ENCODE peak calls at places on chromosomes 2 and 18, in seven cellular contexts. P, H, K, Y, X, E and R are unnamed samples.
A peak's percentile ranks its signal among the peaks of the same experiment; 100 is the strongest.

GRCh38 chr2:8876628-8877027 is 39.2 kb upstream of the KIDINS220 start:
- DNase-seq in P (no peak), H (no peak), K (no peak), Y (no peak), X (no peak), E (no peak), R (no peak)

GRCh38 chr18:5542393-5543035 is 1.3 kb downstream of the EPB41L3 start:
- DNase-seq in P (peak; percentile 42), H (peak; percentile 72), K (peak; percentile 31), Y (no peak), X (peak; percentile 51), E (peak; percentile 63), R (no peak)

GRCh38 chr18:9506046-9506792 is 30.9 kb downstream of the RALBP1 start:
- DNase-seq in P (no peak), H (no peak), K (peak; percentile 22), Y (no peak), X (no peak), E (no peak), R (no peak)

GRCh38 chr2:142915502-142915901 is 38.0 kb downstream of the KYNU start:
- DNase-seq in P (no peak), H (no peak), K (no peak), Y (no peak), X (no peak), E (no peak), R (no peak)

GRCh38 chr2:183079335-183079775 is 808 bp downstream of the DUSP19 start:
- DNase-seq in P (no peak), H (no peak), K (no peak), Y (no peak), X (no peak), E (peak; percentile 38), R (no peak)

GRCh38 chr18:3444954-3445353 is 5.0 kb upstream of the TGIF1 start:
- DNase-seq in P (no peak), H (no peak), K (no peak), Y (no peak), X (no peak), E (no peak), R (no peak)

GRCh38 chr2:68726608-68727367 is 7.8 kb upstream of the ARHGAP25 start:
- DNase-seq in P (no peak), H (no peak), K (peak; percentile 36), Y (peak; percentile 48), X (no peak), E (no peak), R (peak; percentile 92)

GRCh38 chr2:59276033-59276432 is 1034.9 kb upstream of the FANCL start:
- DNase-seq in P (no peak), H (no peak), K (no peak), Y (no peak), X (no peak), E (no peak), R (no peak)

GRCh38 chr18:49127606-49128190 is 176.9 kb upstream of the SMAD7 start:
- DNase-seq in P (no peak), H (no peak), K (no peak), Y (no peak), X (no peak), E (no peak), R (no peak)

GRCh38 chr18:61736168-61736567 is 156.6 kb downstream of the RNF152 start:
- DNase-seq in P (no peak), H (no peak), K (no peak), Y (no peak), X (no peak), E (no peak), R (no peak)

GRCh38 chr2:227407601-227408089 is 19.9 kb upstream of the SCYGR1 start:
- DNase-seq in P (no peak), H (peak; percentile 86), K (peak; percentile 74), Y (no peak), X (peak; percentile 75), E (no peak), R (no peak)

GRCh38 chr18:68244786-68245185 is 470.1 kb downstream of the TMX3 start:
- DNase-seq in P (no peak), H (no peak), K (no peak), Y (no peak), X (no peak), E (peak; percentile 32), R (no peak)

GRCh38 chr2:58950795-58951462 is 709.8 kb upstream of the FANCL start:
- DNase-seq in P (no peak), H (no peak), K (no peak), Y (no peak), X (no peak), E (no peak), R (no peak)

DNA sequence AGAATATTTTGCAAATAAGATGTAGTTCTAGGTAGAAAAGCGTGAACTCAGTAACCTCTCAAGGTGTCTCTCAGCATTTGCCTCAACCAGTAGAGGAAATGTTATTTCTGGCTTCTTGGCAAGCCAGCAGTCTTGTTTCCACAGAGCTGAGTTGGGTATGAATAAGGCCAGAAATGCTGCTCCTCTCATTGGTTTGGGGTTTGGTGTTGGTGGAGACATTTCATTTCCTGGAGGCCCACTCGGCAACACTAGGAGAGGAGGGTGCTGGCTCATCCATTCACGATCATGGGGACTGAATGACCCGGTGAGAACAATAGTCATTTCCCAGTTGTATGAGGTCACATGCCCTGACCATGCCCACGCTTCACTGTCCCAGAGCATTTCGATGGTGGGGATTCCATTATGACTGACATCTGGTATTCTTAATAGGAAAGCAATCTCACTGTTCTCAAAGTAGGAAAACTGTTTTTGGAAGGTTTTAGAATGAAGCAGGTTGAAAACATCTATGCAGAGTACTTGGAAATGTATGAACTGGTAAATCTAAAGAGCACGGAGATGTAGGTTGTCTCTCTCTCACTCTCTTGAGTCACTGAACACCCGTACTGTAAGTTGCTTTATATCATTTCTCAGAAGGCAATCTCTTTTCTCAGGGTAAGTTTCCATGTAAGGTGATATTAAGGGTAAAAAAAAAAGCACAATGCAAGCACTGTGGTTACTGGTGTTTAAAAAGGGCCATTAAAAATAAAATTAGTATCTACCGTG is 37.1 kb upstream of the CTLA4 start:
- DNase-seq in P (no peak), H (no peak), K (no peak), Y (no peak), X (no peak), E (no peak), R (no peak)
- TF ChIP-seq CTCF in P (no peak), H (no peak), K (no peak), Y (no peak), X (no peak), E (no peak), R (no peak)

GRCh38 chr2:158756976-158757375 is 38.1 kb upstream of the DAPL1 start:
- DNase-seq in P (no peak), H (no peak), K (no peak), Y (no peak), X (no peak), E (peak; percentile 95), R (no peak)

GRCh38 chr2:158761626-158762025 is 33.5 kb upstream of the DAPL1 start:
- DNase-seq in P (no peak), H (no peak), K (no peak), Y (no peak), X (no peak), E (peak; percentile 84), R (no peak)

GRCh38 chr2:158755738-158756137 is 39.4 kb upstream of the DAPL1 start:
- DNase-seq in P (no peak), H (no peak), K (no peak), Y (no peak), X (no peak), E (no peak), R (no peak)

GRCh38 chr2:158756331-158756730 is 38.8 kb upstream of the DAPL1 start:
- DNase-seq in P (no peak), H (no peak), K (no peak), Y (no peak), X (no peak), E (peak; percentile 70), R (no peak)

DNA sequence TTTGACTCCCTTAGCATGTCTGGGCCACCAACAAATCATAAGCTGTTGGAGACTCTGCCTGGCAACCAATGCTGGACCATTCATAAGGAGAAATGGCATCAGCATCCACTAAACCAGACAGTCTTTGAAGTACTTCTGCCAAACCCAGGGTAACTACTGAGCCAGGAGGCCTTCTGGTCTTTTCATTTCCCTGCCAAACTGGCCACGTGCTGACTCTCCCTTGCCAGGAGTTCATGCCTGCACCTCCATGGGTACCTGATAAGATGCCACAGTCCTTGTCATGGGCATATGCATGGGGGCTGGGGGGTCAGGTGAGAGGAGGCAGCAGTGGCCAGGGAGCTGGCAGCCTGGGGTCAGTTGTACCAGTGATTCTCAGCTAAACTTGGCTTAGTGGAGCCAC is 34.2 kb upstream of the DAPL1 start:
- DNase-seq in P (no peak), H (no peak), K (no peak), Y (no peak), X (no peak), E (no peak), R (no peak)
- H3K4me3 ChIP-seq in P (no peak overlapping the region), H (no peak overlapping the region), K (no peak overlapping the region), Y (no peak overlapping the region), X (no peak overlapping the region), E (no peak overlapping the region), R (no peak overlapping the region)

GRCh38 chr2:136253288-136254004 is 135.5 kb upstream of the CXCR4 start:
- DNase-seq in P (no peak), H (no peak), K (peak; percentile 45), Y (no peak), X (peak; percentile 55), E (no peak), R (no peak)

GRCh38 chr2:136254681-136255080 is 136.7 kb upstream of the CXCR4 start:
- DNase-seq in P (no peak), H (no peak), K (no peak), Y (no peak), X (no peak), E (no peak), R (no peak)

GRCh38 chr2:136257893-136258292 is 139.9 kb upstream of the CXCR4 start:
- DNase-seq in P (no peak), H (no peak), K (no peak), Y (no peak), X (no peak), E (no peak), R (no peak)

GRCh38 chr2:136255127-136255526 is 137.2 kb upstream of the CXCR4 start:
- DNase-seq in P (no peak), H (no peak), K (no peak), Y (no peak), X (no peak), E (no peak), R (no peak)

GRCh38 chr2:136255648-136256461 is 137.9 kb upstream of the CXCR4 start:
- DNase-seq in P (no peak), H (no peak), K (no peak), Y (no peak), X (no peak), E (no peak), R (no peak)
- TF ChIP-seq CTCF in P (no peak), H (no peak), K (no peak), Y (no peak), X (no peak), E (no peak), R (peak; percentile 33)

DNA sequence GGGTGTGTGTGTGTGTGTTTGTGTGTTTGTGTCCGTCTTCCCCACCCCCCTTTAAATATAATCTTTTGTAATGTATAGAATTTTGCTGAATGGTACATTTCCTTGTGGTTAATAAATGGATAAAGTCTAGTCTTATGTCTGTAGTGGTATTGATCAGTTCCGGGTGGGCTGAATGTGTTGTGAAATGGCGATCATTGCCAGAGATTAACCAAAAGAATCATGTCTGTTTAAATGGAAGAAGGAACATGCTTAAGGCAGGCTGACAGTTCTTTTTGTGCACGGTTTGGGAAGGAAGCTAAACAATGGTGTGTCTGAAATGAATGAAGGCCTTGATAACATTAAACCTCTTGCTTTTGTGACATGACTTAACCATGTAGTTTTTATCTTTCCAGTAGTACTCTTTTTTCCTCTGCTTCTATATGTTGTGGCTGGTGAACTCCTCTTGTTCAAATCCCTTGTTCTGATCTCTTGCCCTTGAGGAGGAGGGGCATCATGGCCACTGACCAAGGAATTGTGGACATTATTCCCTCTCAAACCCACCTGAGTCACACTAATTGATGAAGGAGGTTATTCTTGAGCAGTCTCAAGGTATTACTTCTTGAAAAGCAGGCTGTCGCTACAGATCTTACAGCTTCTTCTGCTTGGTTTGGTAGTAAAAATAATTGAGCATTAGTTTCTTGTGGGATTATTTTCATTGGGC is 1.7 kb downstream of the ACVR2A start:
- DNase-seq in P (no peak), H (no peak), K (no peak), Y (no peak), X (no peak), E (no peak), R (no peak)
- H3K4me3 ChIP-seq in P (peak overlapping the region; percentile 55), H (peak overlapping the region; percentile 70), K (no peak overlapping the region), Y (no peak overlapping the region), X (peak overlapping the region; percentile 77), E (peak overlapping the region; percentile 81), R (peak overlapping the region; percentile 16)